ENCODE peak calls at places on chromosomes 1 and 21, in nine cellular contexts. One of them, this sample, is unnamed.
A peak's percentile ranks its signal among the peaks of the same experiment; 100 is the strongest.

GRCh38 chr1:41662656-41663437 is 178.4 kb upstream of the EDN2 start:
- DNase-seq in HL-60: no peak
- DNase-seq in Panc1: no peak
- DNase-seq in A549: peak; percentile 22
- DNase-seq in K562: no peak
- DNase-seq in GM12878: no peak
- DNase-seq in GM23338: peak; percentile 54
- DNase-seq in HepG2: no peak
- DNase-seq in SK-N-SH: peak; percentile 86
- DNase-seq in this sample: no peak

GRCh38 chr1:9723926-9724325 is 72.4 kb downstream of the PIK3CD start:
- DNase-seq in HL-60: no peak
- DNase-seq in Panc1: no peak
- DNase-seq in A549: no peak
- DNase-seq in K562: no peak
- DNase-seq in GM12878: no peak
- DNase-seq in GM23338: no peak
- DNase-seq in HepG2: no peak
- DNase-seq in SK-N-SH: no peak
- DNase-seq in this sample: no peak

GRCh38 chr1:222697203-222697602 is 15.1 kb downstream of the AIDA start:
- DNase-seq in HL-60: no peak
- DNase-seq in Panc1: no peak
- DNase-seq in A549: no peak
- DNase-seq in K562: no peak
- DNase-seq in GM12878: no peak
- DNase-seq in GM23338: no peak
- DNase-seq in HepG2: no peak
- DNase-seq in SK-N-SH: no peak
- DNase-seq in this sample: no peak

GRCh38 chr1:58358311-58358710 is 188.2 kb downstream of the OMA1 start:
- DNase-seq in HL-60: no peak
- DNase-seq in Panc1: no peak
- DNase-seq in A549: peak; percentile 7
- DNase-seq in K562: no peak
- DNase-seq in GM12878: no peak
- DNase-seq in GM23338: peak; percentile 17
- DNase-seq in HepG2: peak; percentile 12
- DNase-seq in SK-N-SH: no peak
- DNase-seq in this sample: no peak

GRCh38 chr1:37056201-37056764 is 22.0 kb upstream of the GRIK3 start:
- DNase-seq in HL-60: no peak
- DNase-seq in Panc1: no peak
- DNase-seq in A549: no peak
- DNase-seq in K562: no peak
- DNase-seq in GM12878: no peak
- DNase-seq in GM23338: no peak
- DNase-seq in HepG2: no peak
- DNase-seq in SK-N-SH: peak; percentile 64
- DNase-seq in this sample: no peak

GRCh38 chr1:21262282-21263051 is 27.8 kb downstream of the ECE1 start:
- DNase-seq in HL-60: peak; percentile 18
- DNase-seq in Panc1: no peak
- DNase-seq in A549: peak; percentile 38
- DNase-seq in K562: peak; percentile 73
- DNase-seq in GM12878: no peak
- DNase-seq in GM23338: peak; percentile 59
- DNase-seq in HepG2: peak; percentile 45
- DNase-seq in SK-N-SH: peak; percentile 88
- DNase-seq in this sample: no peak

GRCh38 chr1:145897969-145898368 is 11.9 kb downstream of the ITGA10 start:
- DNase-seq in HL-60: no peak
- DNase-seq in Panc1: no peak
- DNase-seq in A549: no peak
- DNase-seq in K562: no peak
- DNase-seq in GM12878: no peak
- DNase-seq in GM23338: no peak
- DNase-seq in HepG2: peak; percentile 83
- DNase-seq in SK-N-SH: no peak
- DNase-seq in this sample: no peak

GRCh38 chr1:232459826-232460225 is 170.1 kb downstream of the SIPA1L2 start:
- DNase-seq in HL-60: no peak
- DNase-seq in Panc1: no peak
- DNase-seq in A549: no peak
- DNase-seq in K562: no peak
- DNase-seq in GM12878: no peak
- DNase-seq in GM23338: peak; percentile 77
- DNase-seq in HepG2: no peak
- DNase-seq in SK-N-SH: no peak
- DNase-seq in this sample: no peak

GRCh38 chr1:51627672-51628071 is 10.8 kb downstream of the OSBPL9 start:
- DNase-seq in HL-60: peak; percentile 42
- DNase-seq in Panc1: no peak
- DNase-seq in A549: no peak
- DNase-seq in K562: no peak
- DNase-seq in GM12878: no peak
- DNase-seq in GM23338: peak; percentile 75
- DNase-seq in HepG2: peak; percentile 49
- DNase-seq in SK-N-SH: peak; percentile 38
- DNase-seq in this sample: no peak

GRCh38 chr21:43209575-43210453 is 41.0 kb downstream of the CRYAA start:
- DNase-seq in HL-60: no peak
- DNase-seq in Panc1: peak; percentile 13
- DNase-seq in A549: peak; percentile 66
- DNase-seq in K562: no peak
- DNase-seq in GM12878: no peak
- DNase-seq in GM23338: no peak
- DNase-seq in HepG2: peak; percentile 72
- DNase-seq in SK-N-SH: peak; percentile 23
- DNase-seq in this sample: no peak

GRCh38 chr1:12339410-12339809 is 109.6 kb downstream of the VPS13D start:
- DNase-seq in HL-60: no peak
- DNase-seq in Panc1: no peak
- DNase-seq in A549: no peak
- DNase-seq in K562: peak; percentile 36
- DNase-seq in GM12878: no peak
- DNase-seq in GM23338: peak; percentile 54
- DNase-seq in HepG2: peak; percentile 62
- DNase-seq in SK-N-SH: peak; percentile 28
- DNase-seq in this sample: no peak

GRCh38 chr1:223411309-223411708 is 18.1 kb downstream of the CCDC185 start:
- DNase-seq in HL-60: no peak
- DNase-seq in Panc1: no peak
- DNase-seq in A549: no peak
- DNase-seq in K562: no peak
- DNase-seq in GM12878: no peak
- DNase-seq in GM23338: no peak
- DNase-seq in HepG2: no peak
- DNase-seq in SK-N-SH: no peak
- DNase-seq in this sample: no peak

GRCh38 chr21:42474043-42474831 is 21.8 kb downstream of the RSPH1 start:
- DNase-seq in HL-60: no peak
- DNase-seq in Panc1: no peak
- DNase-seq in A549: peak; percentile 68
- DNase-seq in K562: no peak
- DNase-seq in GM12878: no peak
- DNase-seq in GM23338: peak; percentile 67
- DNase-seq in HepG2: peak; percentile 41
- DNase-seq in SK-N-SH: peak; percentile 43
- DNase-seq in this sample: peak; percentile 65

GRCh38 chr1:113804421-113805255 is 7.6 kb downstream of the RSBN1 start:
- DNase-seq in HL-60: no peak
- DNase-seq in Panc1: no peak
- DNase-seq in A549: peak; percentile 67
- DNase-seq in K562: peak; percentile 83
- DNase-seq in GM12878: no peak
- DNase-seq in GM23338: no peak
- DNase-seq in HepG2: peak; percentile 84
- DNase-seq in SK-N-SH: peak; percentile 50
- DNase-seq in this sample: peak; percentile 56

GRCh38 chr21:37767984-37768383 is 148.3 kb downstream of the KCNJ6 start:
- DNase-seq in HL-60: no peak
- DNase-seq in Panc1: no peak
- DNase-seq in A549: no peak
- DNase-seq in K562: no peak
- DNase-seq in GM12878: no peak
- DNase-seq in GM23338: no peak
- DNase-seq in HepG2: no peak
- DNase-seq in SK-N-SH: no peak
- DNase-seq in this sample: no peak

GRCh38 chr1:119081705-119082104 is 58.7 kb downstream of the WARS2 start:
- DNase-seq in HL-60: no peak
- DNase-seq in Panc1: no peak
- DNase-seq in A549: no peak
- DNase-seq in K562: no peak
- DNase-seq in GM12878: no peak
- DNase-seq in GM23338: no peak
- DNase-seq in HepG2: no peak
- DNase-seq in SK-N-SH: no peak
- DNase-seq in this sample: no peak

GRCh38 chr1:119083479-119083878 is 57.0 kb downstream of the WARS2 start:
- DNase-seq in HL-60: no peak
- DNase-seq in Panc1: no peak
- DNase-seq in A549: no peak
- DNase-seq in K562: no peak
- DNase-seq in GM12878: no peak
- DNase-seq in GM23338: no peak
- DNase-seq in HepG2: no peak
- DNase-seq in SK-N-SH: no peak
- DNase-seq in this sample: no peak

GRCh38 chr1:119079881-119080280 is 60.6 kb downstream of the WARS2 start:
- DNase-seq in HL-60: no peak
- DNase-seq in Panc1: no peak
- DNase-seq in A549: no peak
- DNase-seq in K562: no peak
- DNase-seq in GM12878: no peak
- DNase-seq in GM23338: no peak
- DNase-seq in HepG2: no peak
- DNase-seq in SK-N-SH: no peak
- DNase-seq in this sample: no peak

GRCh38 chr1:119081267-119081666 is 59.2 kb downstream of the WARS2 start:
- DNase-seq in HL-60: no peak
- DNase-seq in Panc1: no peak
- DNase-seq in A549: no peak
- DNase-seq in K562: no peak
- DNase-seq in GM12878: no peak
- DNase-seq in GM23338: no peak
- DNase-seq in HepG2: no peak
- DNase-seq in SK-N-SH: no peak
- DNase-seq in this sample: no peak

DNA sequence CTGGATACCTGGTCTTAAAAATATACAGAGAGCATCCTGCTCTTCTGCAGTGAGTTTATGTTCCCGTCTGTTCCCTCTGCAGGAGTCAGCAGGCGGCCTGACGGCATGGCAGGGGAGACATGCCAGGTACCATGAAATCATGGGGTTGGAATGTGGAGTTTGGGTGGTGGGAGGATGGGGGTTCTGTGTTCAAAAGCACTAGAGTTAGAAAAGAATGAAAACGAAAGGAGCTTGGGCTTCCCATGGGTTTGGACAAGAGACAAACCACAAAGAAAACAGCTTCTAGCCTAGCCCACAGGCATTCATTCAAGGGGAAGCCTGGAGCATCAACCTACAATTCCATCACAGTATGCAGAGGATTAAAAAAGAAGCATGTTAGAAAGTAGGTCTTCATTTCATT is 59.9 kb downstream of the WARS2 start:
- DNase-seq in HL-60: no peak
- DNase-seq in Panc1: no peak
- DNase-seq in A549: no peak
- DNase-seq in K562: no peak
- DNase-seq in GM12878: no peak
- DNase-seq in GM23338: peak; percentile 60
- DNase-seq in HepG2: no peak
- DNase-seq in SK-N-SH: no peak
- DNase-seq in this sample: no peak
- TF ChIP-seq REST in HL-60: no peak
- TF ChIP-seq REST in Panc1: no peak
- TF ChIP-seq REST in A549: no peak
- TF ChIP-seq REST in K562: no peak
- TF ChIP-seq REST in GM12878: no peak
- TF ChIP-seq REST in GM23338: no peak
- TF ChIP-seq REST in HepG2: no peak
- TF ChIP-seq REST in SK-N-SH: no peak
- TF ChIP-seq REST in this sample: no peak

DNA sequence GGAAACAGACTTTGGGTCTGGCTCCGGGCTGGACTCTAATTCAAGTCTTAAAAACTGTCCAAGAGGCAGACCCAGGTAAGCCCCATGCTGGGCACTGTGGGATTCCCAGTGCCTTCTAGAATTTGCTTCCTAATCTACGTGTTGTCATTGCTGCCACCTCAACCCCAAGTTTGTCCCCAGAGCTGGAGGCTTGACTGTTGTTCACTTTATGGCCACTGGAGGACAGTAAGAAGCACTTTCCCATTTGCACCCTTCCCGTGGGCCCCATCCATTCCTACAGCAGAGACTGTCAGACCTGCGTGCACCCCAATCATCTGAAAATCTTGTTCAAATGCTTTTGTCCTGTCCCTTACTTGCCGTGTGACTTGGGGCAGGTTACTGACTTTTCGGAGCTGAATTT is 29.4 kb upstream of the VASH2 start:
- DNase-seq in HL-60: no peak
- DNase-seq in Panc1: no peak
- DNase-seq in A549: no peak
- DNase-seq in K562: peak; percentile 75
- DNase-seq in GM12878: no peak
- DNase-seq in GM23338: peak; percentile 53
- DNase-seq in HepG2: no peak
- DNase-seq in SK-N-SH: no peak
- DNase-seq in this sample: no peak
- TF ChIP-seq CTCF in HL-60: no peak
- TF ChIP-seq CTCF in Panc1: peak; percentile 58
- TF ChIP-seq CTCF in A549: peak; percentile 19
- TF ChIP-seq CTCF in K562: peak; percentile 77
- TF ChIP-seq CTCF in GM12878: peak; percentile 67
- TF ChIP-seq CTCF in GM23338: peak; percentile 75
- TF ChIP-seq CTCF in HepG2: peak; percentile 50
- TF ChIP-seq CTCF in SK-N-SH: peak; percentile 36
- TF ChIP-seq CTCF in this sample: peak; percentile 66

GRCh38 chr1:156489166-156489934 is 11.2 kb downstream of the MEF2D start:
- DNase-seq in HL-60: peak; percentile 83
- DNase-seq in Panc1: no peak
- DNase-seq in A549: no peak
- DNase-seq in K562: peak; percentile 57
- DNase-seq in GM12878: no peak
- DNase-seq in GM23338: peak; percentile 61
- DNase-seq in HepG2: no peak
- DNase-seq in SK-N-SH: peak; percentile 54
- DNase-seq in this sample: no peak
- TF ChIP-seq REST in HL-60: no peak
- TF ChIP-seq REST in Panc1: no peak
- TF ChIP-seq REST in A549: no peak
- TF ChIP-seq REST in K562: no peak
- TF ChIP-seq REST in GM12878: no peak
- TF ChIP-seq REST in GM23338: no peak
- TF ChIP-seq REST in HepG2: no peak
- TF ChIP-seq REST in SK-N-SH: no peak
- TF ChIP-seq REST in this sample: no peak

GRCh38 chr1:31441970-31442647 is 29.1 kb downstream of the SERINC2 start:
- DNase-seq in HL-60: no peak
- DNase-seq in Panc1: no peak
- DNase-seq in A549: no peak
- DNase-seq in K562: no peak
- DNase-seq in GM12878: no peak
- DNase-seq in GM23338: no peak
- DNase-seq in HepG2: peak; percentile 73
- DNase-seq in SK-N-SH: no peak
- DNase-seq in this sample: no peak
- TF ChIP-seq CTCF in HL-60: no peak
- TF ChIP-seq CTCF in Panc1: no peak
- TF ChIP-seq CTCF in A549: no peak
- TF ChIP-seq CTCF in K562: no peak
- TF ChIP-seq CTCF in GM12878: no peak
- TF ChIP-seq CTCF in GM23338: no peak
- TF ChIP-seq CTCF in HepG2: no peak
- TF ChIP-seq CTCF in SK-N-SH: no peak
- TF ChIP-seq CTCF in this sample: no peak